ENCODE peak calls at places on chromosome 14, in four cellular contexts. One of them, this sample, is unnamed.

GRCh38 chr14:101505216-101505970 is 55.9 kb upstream of the DIO3 start:
- DNase-seq in K562: no peak
- DNase-seq in IMR-90: no peak
- DNase-seq in GM12878: no peak
- DNase-seq in this sample: no peak

GRCh38 chr14:45678163-45678562 is 425.2 kb upstream of the MIS18BP1 start:
- DNase-seq in IMR-90: no peak
- DNase-seq in GM12878: no peak
- DNase-seq in K562: no peak
- DNase-seq in this sample: no peak

GRCh38 chr14:31118892-31119291 is 88.7 kb downstream of the HECTD1 start:
- DNase-seq in GM12878: no peak
- DNase-seq in IMR-90: no peak
- DNase-seq in K562: no peak
- DNase-seq in this sample: no peak

GRCh38 chr14:61733972-61734371 is 28.2 kb upstream of the SNAPC1 start:
- DNase-seq in IMR-90: no peak
- DNase-seq in GM12878: no peak
- DNase-seq in K562: no peak
- DNase-seq in this sample: no peak

GRCh38 chr14:77097006-77097688 is 911 bp upstream of the CIPC start:
- DNase-seq in K562: no peak
- DNase-seq in IMR-90: peak
- DNase-seq in GM12878: no peak
- DNase-seq in this sample: no peak

GRCh38 chr14:42732005-42732404 is 1125.3 kb downstream of the LRFN5 start:
- DNase-seq in IMR-90: no peak
- DNase-seq in GM12878: no peak
- DNase-seq in K562: no peak
- DNase-seq in this sample: no peak

GRCh38 chr14:55884819-55885218 is 233.4 kb upstream of the PELI2 start:
- DNase-seq in K562: no peak
- DNase-seq in IMR-90: no peak
- DNase-seq in GM12878: no peak
- DNase-seq in this sample: no peak

GRCh38 chr14:72657214-72657921 is 236.5 kb downstream of the DPF3 start:
- DNase-seq in GM12878: no peak
- DNase-seq in IMR-90: peak
- DNase-seq in K562: no peak
- DNase-seq in this sample: no peak

GRCh38 chr14:78508023-78508422 is 337.9 kb downstream of the NRXN3 start:
- DNase-seq in IMR-90: no peak
- DNase-seq in K562: no peak
- DNase-seq in GM12878: no peak
- DNase-seq in this sample: no peak

GRCh38 chr14:85813040-85813439 is 283.1 kb downstream of the FLRT2 start:
- DNase-seq in GM12878: no peak
- DNase-seq in IMR-90: no peak
- DNase-seq in K562: no peak
- DNase-seq in this sample: no peak

GRCh38 chr14:23284654-23285529 is 1.0 kb downstream of the HOMEZ start:
- DNase-seq in IMR-90: peak
- DNase-seq in GM12878: no peak
- DNase-seq in K562: no peak
- DNase-seq in this sample: no peak

GRCh38 chr14:85731198-85731597 is 201.3 kb downstream of the FLRT2 start:
- DNase-seq in IMR-90: peak
- DNase-seq in K562: no peak
- DNase-seq in GM12878: no peak
- DNase-seq in this sample: no peak

GRCh38 chr14:61526405-61527312 is 168.7 kb upstream of the HIF1A start:
- DNase-seq in IMR-90: no peak
- DNase-seq in K562: no peak
- DNase-seq in GM12878: no peak
- DNase-seq in this sample: peak

GRCh38 chr14:99413972-99414371 is 66.7 kb downstream of the SETD3 start:
- DNase-seq in K562: no peak
- DNase-seq in IMR-90: no peak
- DNase-seq in GM12878: no peak
- DNase-seq in this sample: no peak

GRCh38 chr14:35366521-35366976 is 38.0 kb downstream of the NFKBIA start:
- DNase-seq in IMR-90: no peak
- DNase-seq in GM12878: no peak
- DNase-seq in K562: no peak
- DNase-seq in this sample: no peak

GRCh38 chr14:102457491-102457890 is 52.1 kb downstream of the ANKRD9 start:
- DNase-seq in K562: no peak
- DNase-seq in IMR-90: no peak
- DNase-seq in GM12878: no peak
- DNase-seq in this sample: no peak

GRCh38 chr14:30389134-30389900 is 169.6 kb upstream of the G2E3 start:
- DNase-seq in IMR-90: no peak
- DNase-seq in K562: no peak
- DNase-seq in GM12878: no peak
- DNase-seq in this sample: no peak

GRCh38 chr14:99125113-99125512 is 146.9 kb downstream of the BCL11B start:
- DNase-seq in IMR-90: no peak
- DNase-seq in K562: no peak
- DNase-seq in GM12878: no peak
- DNase-seq in this sample: no peak

GRCh38 chr14:77041837-77042557 is 13.5 kb upstream of the IRF2BPL start:
- DNase-seq in K562: no peak
- DNase-seq in GM12878: no peak
- DNase-seq in IMR-90: peak
- DNase-seq in this sample: peak

GRCh38 chr14:50342211-50343080 is 30.3 kb downstream of the DMAC2L start:
- DNase-seq in GM12878: no peak
- DNase-seq in K562: peak
- DNase-seq in IMR-90: peak
- DNase-seq in this sample: peak

GRCh38 chr14:96039633-96040311 is 610 bp downstream of the C14orf132 start:
- DNase-seq in GM12878: no peak
- DNase-seq in IMR-90: peak
- DNase-seq in K562: no peak
- DNase-seq in this sample: peak

GRCh38 chr14:99656171-99656570 is 11.2 kb downstream of the HHIPL1 start:
- DNase-seq in IMR-90: no peak
- DNase-seq in K562: no peak
- DNase-seq in GM12878: no peak
- DNase-seq in this sample: no peak

GRCh38 chr14:77531071-77531470 is 32.5 kb upstream of the ISM2 start:
- DNase-seq in IMR-90: no peak
- DNase-seq in K562: no peak
- DNase-seq in GM12878: no peak
- DNase-seq in this sample: no peak

GRCh38 chr14:39827901-39828655 is 395.8 kb upstream of the FBXO33 start:
- DNase-seq in K562: no peak
- DNase-seq in GM12878: peak
- DNase-seq in IMR-90: no peak
- DNase-seq in this sample: no peak

GRCh38 chr14:29853272-29853671 is 74.4 kb downstream of the PRKD1 start:
- DNase-seq in IMR-90: peak
- DNase-seq in K562: no peak
- DNase-seq in GM12878: no peak
- DNase-seq in this sample: no peak

GRCh38 chr14:68297871-68298468 is 478.4 kb downstream of the RAD51B start:
- DNase-seq in IMR-90: peak
- DNase-seq in K562: no peak
- DNase-seq in GM12878: no peak
- DNase-seq in this sample: peak

GRCh38 chr14:22813145-22813544 is 2.1 kb downstream of the SLC7A7 start:
- DNase-seq in GM12878: no peak
- DNase-seq in K562: no peak
- DNase-seq in IMR-90: no peak
- DNase-seq in this sample: no peak

GRCh38 chr14:94561656-94562010 is 391 bp downstream of the SERPINA4 start:
- DNase-seq in IMR-90: no peak
- DNase-seq in K562: no peak
- DNase-seq in GM12878: no peak
- DNase-seq in this sample: no peak

GRCh38 chr14:49366416-49366815 is 219.8 kb downstream of the RPS29 start:
- DNase-seq in K562: no peak
- DNase-seq in GM12878: no peak
- DNase-seq in IMR-90: no peak
- DNase-seq in this sample: no peak

GRCh38 chr14:77268989-77269595 is 1.9 kb downstream of the NGB start:
- DNase-seq in IMR-90: no peak
- DNase-seq in K562: no peak
- DNase-seq in GM12878: no peak
- DNase-seq in this sample: no peak

GRCh38 chr14:106662947-106663346 is 1136.6 kb downstream of the TMEM121 start:
- DNase-seq in GM12878: no peak
- DNase-seq in K562: no peak
- DNase-seq in IMR-90: no peak
- DNase-seq in this sample: no peak

GRCh38 chr14:25010471-25010870 is 39.5 kb downstream of the STXBP6 start:
- DNase-seq in IMR-90: no peak
- DNase-seq in GM12878: no peak
- DNase-seq in K562: no peak
- DNase-seq in this sample: no peak

GRCh38 chr14:35196571-35196970 is 74.2 kb downstream of the PRORP start:
- DNase-seq in IMR-90: no peak
- DNase-seq in GM12878: no peak
- DNase-seq in K562: no peak
- DNase-seq in this sample: peak

GRCh38 chr14:45990252-45990651 is 661.3 kb downstream of the RPL10L start:
- DNase-seq in GM12878: no peak
- DNase-seq in K562: peak
- DNase-seq in IMR-90: no peak
- DNase-seq in this sample: no peak

GRCh38 chr14:72049462-72049861 is 117.2 kb downstream of the RGS6 start:
- DNase-seq in GM12878: peak
- DNase-seq in IMR-90: no peak
- DNase-seq in K562: no peak
- DNase-seq in this sample: no peak

GRCh38 chr14:67746927-67747326 is 45.2 kb downstream of the RDH12 start:
- DNase-seq in IMR-90: no peak
- DNase-seq in GM12878: peak
- DNase-seq in K562: no peak
- DNase-seq in this sample: no peak

DNA sequence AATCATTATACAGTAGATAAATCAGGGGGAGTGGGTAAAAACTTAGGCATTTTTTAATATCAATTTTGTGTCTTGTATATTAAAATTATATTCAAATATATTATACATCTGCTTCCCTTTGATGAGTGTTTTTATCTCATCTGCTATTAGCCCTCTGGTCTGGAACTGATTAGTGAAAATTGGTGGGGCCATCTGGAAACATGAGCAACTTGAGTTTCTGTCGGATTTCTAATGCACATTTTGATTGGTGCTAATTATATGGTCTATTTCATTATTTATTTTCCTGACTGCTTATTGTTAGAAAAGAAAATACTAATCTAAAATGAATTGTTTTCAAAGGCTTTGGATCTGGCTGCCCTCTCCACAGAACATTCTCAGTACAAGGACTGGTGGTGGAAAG is 28.2 kb downstream of the TTC8 start:
- DNase-seq in K562: no peak
- DNase-seq in GM12878: no peak
- DNase-seq in IMR-90: no peak
- DNase-seq in this sample: no peak
- TF ChIP-seq FOS in K562: no peak
- TF ChIP-seq FOS in GM12878: no peak
- TF ChIP-seq FOS in IMR-90: no peak
- TF ChIP-seq FOS in this sample: no peak

GRCh38 chr14:75715926-75716780 is 55.1 kb downstream of the TTLL5 start:
- DNase-seq in IMR-90: peak
- DNase-seq in GM12878: no peak
- DNase-seq in K562: no peak
- DNase-seq in this sample: no peak
- TF ChIP-seq FOS in IMR-90: peak
- TF ChIP-seq FOS in GM12878: no peak
- TF ChIP-seq FOS in K562: no peak
- TF ChIP-seq FOS in this sample: no peak

DNA sequence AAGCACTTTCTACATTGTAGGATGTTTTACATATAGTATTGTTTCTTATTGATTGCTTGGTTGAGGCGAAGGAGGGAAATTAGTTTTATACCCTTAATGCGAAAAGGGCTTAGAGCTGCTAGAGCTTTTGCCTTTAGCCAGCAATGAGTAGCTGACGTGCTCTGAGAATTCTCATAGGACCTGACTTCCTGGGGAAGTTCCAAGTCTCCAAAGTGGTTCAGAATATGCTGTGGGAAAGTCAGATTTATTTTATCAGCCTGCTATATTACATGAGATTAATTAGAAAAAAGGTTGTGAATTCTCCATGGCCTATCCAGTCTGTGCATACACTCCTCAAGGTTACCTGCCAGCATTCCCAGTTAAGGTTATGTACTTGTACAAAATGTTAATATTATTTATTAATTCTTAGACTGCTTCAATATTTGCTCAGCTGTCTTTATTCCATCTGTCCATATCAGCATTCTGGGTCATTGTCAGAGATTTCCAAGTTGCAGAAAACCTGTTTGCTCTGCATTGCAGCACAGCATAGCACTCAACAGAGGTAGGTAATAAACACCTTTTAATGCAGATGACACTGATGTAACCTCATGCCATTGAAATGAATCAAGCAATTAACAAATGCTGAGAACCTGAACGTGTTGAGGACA is 2.6 kb upstream of the SEL1L start:
- DNase-seq in K562: no peak
- DNase-seq in GM12878: no peak
- DNase-seq in IMR-90: no peak
- DNase-seq in this sample: no peak
- TF ChIP-seq FOS in K562: no peak
- TF ChIP-seq FOS in GM12878: no peak
- TF ChIP-seq FOS in IMR-90: no peak
- TF ChIP-seq FOS in this sample: no peak

GRCh38 chr14:89650077-89650978 is 233.3 kb upstream of the FOXN3 start:
- DNase-seq in IMR-90: no peak
- DNase-seq in K562: no peak
- DNase-seq in GM12878: no peak
- DNase-seq in this sample: no peak
- TF ChIP-seq FOS in IMR-90: no peak
- TF ChIP-seq FOS in K562: no peak
- TF ChIP-seq FOS in GM12878: no peak
- TF ChIP-seq FOS in this sample: no peak

GRCh38 chr14:37406095-37406494 is 189.0 kb downstream of the FOXA1 start:
- DNase-seq in GM12878: no peak
- DNase-seq in K562: no peak
- DNase-seq in IMR-90: no peak
- DNase-seq in this sample: no peak
- TF ChIP-seq FOS in GM12878: no peak
- TF ChIP-seq FOS in K562: no peak
- TF ChIP-seq FOS in IMR-90: no peak
- TF ChIP-seq FOS in this sample: no peak

DNA sequence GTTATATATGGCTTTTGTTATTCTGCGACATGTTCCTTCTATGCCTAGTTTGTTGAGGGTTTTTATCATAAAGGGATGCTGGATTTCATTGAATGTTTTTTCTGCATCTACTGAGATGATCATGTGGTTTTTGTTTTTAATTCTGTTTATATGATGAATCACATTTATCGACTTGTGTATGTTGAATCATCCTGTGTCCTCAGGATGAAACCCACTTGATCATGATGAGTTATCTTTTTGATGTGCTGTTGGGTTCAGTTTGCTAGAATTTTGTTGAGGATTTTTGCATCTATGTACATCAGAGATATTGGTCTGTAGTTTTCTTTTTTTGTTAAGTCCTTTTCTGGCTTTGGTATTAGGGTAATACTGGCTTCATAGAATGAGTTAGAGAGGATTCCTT is 291.2 kb downstream of the AKAP6 start:
- DNase-seq in K562: no peak
- DNase-seq in GM12878: no peak
- DNase-seq in IMR-90: peak
- DNase-seq in this sample: no peak
- TF ChIP-seq FOS in K562: no peak
- TF ChIP-seq FOS in GM12878: no peak
- TF ChIP-seq FOS in IMR-90: no peak
- TF ChIP-seq FOS in this sample: no peak

This sample was measured in endothelial cell of umbilical vein.